ENCODE peak calls at places on chromosomes 7 and 10, in nine cellular contexts. D is PC-3; U is heart left ventricle; Q is HCT116; O is suprapubic skin; A is NB4; P is adrenal gland; H is CD8-positive, alpha-beta T cell; S is cardiac fibroblast. T is an unnamed sample.

GRCh38 chr10:99906470-99906869 is 103.3 kb downstream of the DNMBP start:
- DNase-seq in D (no peak), O (no peak), P (peak), Q (peak), H (no peak), A (peak), S (peak), U (no peak), T (no peak)

GRCh38 chr7:142412551-142413193 is 154.8 kb upstream of the PRSS58 start:
- DNase-seq in P (no peak), Q (peak), S (peak), D (peak), O (no peak), A (peak), U (no peak), H (peak), T (peak)

GRCh38 chr10:43739171-43739570 is 90.5 kb upstream of the ZNF32 start:
- DNase-seq in Q (no peak), U (no peak), P (no peak), H (no peak), S (peak), D (no peak), O (no peak), A (no peak), T (no peak)

GRCh38 chr7:28587211-28587610 is 174.9 kb downstream of the CREB5 start:
- DNase-seq in S (no peak), Q (no peak), O (no peak), U (no peak), H (no peak), D (peak), P (no peak), A (no peak), T (no peak)

GRCh38 chr7:140231779-140232491 is 55.2 kb upstream of the KDM7A start:
- DNase-seq in O (no peak), D (peak), Q (no peak), P (no peak), A (peak), H (no peak), S (no peak), U (no peak), T (peak)

GRCh38 chr7:43872401-43873165 is 3.3 kb upstream of the MRPS24 start:
- DNase-seq in S (peak), U (no peak), Q (no peak), H (no peak), P (peak), A (no peak), D (peak), O (no peak), T (no peak)

GRCh38 chr10:80500572-80501380 is 36.9 kb upstream of the SH2D4B start:
- DNase-seq in P (peak), H (no peak), D (no peak), A (peak), Q (no peak), U (peak), S (peak), O (no peak), T (no peak)

GRCh38 chr7:767580-767940 is 40.5 kb upstream of the PRKAR1B start:
- DNase-seq in A (no peak), H (no peak), D (no peak), U (no peak), P (no peak), O (no peak), S (no peak), Q (no peak), T (peak)

GRCh38 chr7:34155225-34155908 is 250.0 kb downstream of the BMPER start:
- DNase-seq in H (no peak), D (no peak), S (peak), O (no peak), U (no peak), Q (no peak), A (peak), P (no peak), T (no peak)

GRCh38 chr10:89275383-89275782 is 23.8 kb upstream of the LIPA start:
- DNase-seq in O (no peak), S (no peak), Q (no peak), U (no peak), A (no peak), D (peak), H (no peak), P (no peak), T (no peak)

GRCh38 chr7:105643384-105643783 is 62.1 kb upstream of the EFCAB10 start:
- DNase-seq in A (no peak), H (no peak), D (no peak), O (no peak), Q (no peak), P (no peak), U (peak), S (peak), T (no peak)

GRCh38 chr10:1209355-1209979 is 153.3 kb downstream of the WDR37 start:
- DNase-seq in Q (no peak), O (no peak), D (no peak), S (no peak), A (no peak), U (no peak), P (no peak), H (no peak), T (no peak)

GRCh38 chr7:101436857-101437576 is 74.3 kb downstream of the COL26A1 start:
- DNase-seq in H (no peak), S (no peak), O (no peak), U (no peak), D (peak), P (peak), Q (peak), A (no peak), T (peak)

GRCh38 chr7:84247591-84247990 is 53.0 kb upstream of the SEMA3A start:
- DNase-seq in U (no peak), P (no peak), H (no peak), S (no peak), O (no peak), Q (no peak), A (no peak), D (peak), T (no peak)

GRCh38 chr7:329691-330281 is 39.8 kb downstream of the FOXL3 start:
- DNase-seq in U (no peak), H (no peak), P (no peak), S (no peak), D (no peak), A (no peak), Q (no peak), O (no peak), T (no peak)

GRCh38 chr7:613442-614140 is 93.9 kb upstream of the PDGFA start:
- DNase-seq in D (no peak), O (no peak), Q (no peak), S (no peak), U (peak), P (no peak), A (no peak), H (no peak), T (no peak)

GRCh38 chr10:101217450-101218281 is 11.6 kb downstream of the LBX1 start:
- DNase-seq in H (no peak), S (peak), D (peak), P (peak), A (no peak), Q (no peak), O (no peak), U (peak), T (no peak)

GRCh38 chr10:120891367-120891766 is 40.2 kb downstream of the WDR11 start:
- DNase-seq in P (no peak), Q (no peak), D (no peak), H (no peak), S (peak), A (no peak), O (no peak), U (no peak), T (no peak)

GRCh38 chr10:130244031-130244927 is 108.1 kb downstream of the GLRX3 start:
- DNase-seq in U (no peak), O (peak), H (no peak), A (no peak), Q (no peak), D (no peak), P (no peak), S (no peak), T (no peak)

GRCh38 chr7:114414151-114415053 is at the start of gene FOXP2:
- DNase-seq in O (no peak), U (no peak), S (peak), P (no peak), H (no peak), Q (no peak), D (no peak), A (no peak), T (no peak)
- H3K4me3 ChIP-seq in O (peak), U (peak), S (no peak), P (no peak), H (no peak), Q (no peak), D (no peak), A (no peak), T (no peak)

GRCh38 chr7:73893342-73894101 is 32.6 kb downstream of the TMEM270 start:
- DNase-seq in H (no peak), A (no peak), Q (no peak), S (peak), P (no peak), O (peak), D (no peak), U (peak), T (no peak)

GRCh38 chr7:73892003-73892975 is 31.3 kb downstream of the TMEM270 start:
- DNase-seq in D (peak), P (no peak), H (no peak), U (no peak), A (no peak), O (no peak), S (peak), Q (no peak), T (no peak)

GRCh38 chr7:73887762-73888161 is 26.8 kb downstream of the TMEM270 start:
- DNase-seq in U (no peak), S (no peak), H (no peak), O (no peak), P (no peak), A (no peak), Q (no peak), D (no peak), T (no peak)

GRCh38 chr7:73890541-73891147 is 29.7 kb downstream of the TMEM270 start:
- DNase-seq in A (no peak), Q (no peak), P (no peak), O (no peak), S (no peak), D (no peak), H (no peak), U (no peak), T (no peak)

GRCh38 chr7:73891178-73891885 is 30.4 kb downstream of the TMEM270 start:
- DNase-seq in Q (no peak), S (no peak), U (no peak), H (no peak), P (no peak), D (no peak), O (no peak), A (no peak), T (no peak)
- TF ChIP-seq CTCF in Q (peak), S (no peak), U (no peak), H (no peak), P (no peak), D (peak), O (no peak), A (no peak), T (no peak)

GRCh38 chr7:81690251-81690650 is 79.6 kb downstream of the HGF start:
- DNase-seq in D (peak), P (no peak), O (no peak), A (no peak), Q (no peak), S (peak), U (no peak), H (no peak), T (peak)

GRCh38 chr7:81688622-81689411 is 81.0 kb downstream of the HGF start:
- DNase-seq in A (no peak), H (no peak), U (no peak), D (no peak), O (no peak), S (peak), Q (no peak), P (no peak), T (no peak)

GRCh38 chr7:81692146-81692905 is 77.5 kb downstream of the HGF start:
- DNase-seq in U (no peak), S (peak), H (no peak), O (no peak), D (peak), A (no peak), P (no peak), Q (no peak), T (no peak)

GRCh38 chr7:81691199-81691821 is 78.5 kb downstream of the HGF start:
- DNase-seq in S (peak), H (no peak), Q (no peak), A (no peak), D (peak), P (no peak), U (no peak), O (no peak), T (no peak)

DNA sequence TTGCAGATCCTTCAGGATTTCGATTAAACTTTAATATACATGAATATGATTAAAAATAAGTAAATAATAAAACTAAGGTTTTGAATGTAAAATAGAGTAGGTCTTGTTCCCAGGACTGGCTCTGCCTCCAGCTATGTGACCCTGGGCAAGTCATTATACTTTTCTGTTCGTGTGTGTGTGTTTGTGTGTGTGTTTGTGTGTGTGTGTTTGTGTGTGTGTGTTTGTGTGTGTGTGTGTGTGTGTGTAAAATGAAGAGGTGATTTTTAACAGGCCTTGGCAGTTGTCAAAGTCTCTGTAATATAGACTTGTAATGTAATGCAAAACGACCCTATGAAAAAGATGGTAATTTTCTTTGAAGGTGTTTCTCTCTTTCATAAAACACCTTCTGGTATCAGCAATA is 79.2 kb downstream of the HGF start:
- DNase-seq in U (no peak), A (no peak), Q (no peak), P (no peak), O (no peak), D (no peak), S (no peak), H (no peak), T (no peak)
- H3K4me3 ChIP-seq in U (no peak), A (no peak), Q (no peak), P (no peak), O (no peak), D (peak), S (peak), H (no peak), T (no peak)

GRCh38 chr7:5827755-5828154 is 46.3 kb upstream of the RNF216 start:
- DNase-seq in U (no peak), S (peak), D (peak), Q (peak), A (peak), O (no peak), H (no peak), P (no peak), T (no peak)
- TF ChIP-seq CTCF in U (peak), S (peak), D (peak), Q (peak), A (peak), O (no peak), H (peak), P (peak), T (peak)

GRCh38 chr7:100219271-100219737 is 445 bp upstream of the PVRIG start:
- DNase-seq in S (no peak), A (no peak), H (no peak), O (no peak), U (no peak), Q (no peak), D (no peak), P (no peak), T (no peak)

GRCh38 chr7:100220833-100221718 is 1.3 kb downstream of the PVRIG start:
- DNase-seq in S (no peak), U (peak), D (no peak), O (no peak), P (no peak), H (peak), A (no peak), Q (no peak), T (no peak)

GRCh38 chr7:100222445-100223132 is 2.8 kb downstream of the PVRIG start:
- DNase-seq in O (no peak), U (peak), D (no peak), A (no peak), H (no peak), S (no peak), Q (no peak), P (no peak), T (no peak)

GRCh38 chr7:100221767-100222444 is 2.2 kb downstream of the PVRIG start:
- DNase-seq in D (no peak), H (no peak), A (no peak), U (peak), S (no peak), P (no peak), O (no peak), Q (no peak), T (no peak)
- H3K4me3 ChIP-seq in D (no peak), H (peak), A (no peak), U (peak), S (no peak), P (no peak), O (no peak), Q (no peak), T (no peak)

GRCh38 chr7:99824091-99824490 is 3.7 kb upstream of the CYP3A43 start:
- DNase-seq in D (no peak), Q (no peak), H (no peak), U (no peak), S (no peak), A (no peak), P (no peak), O (no peak), T (no peak)
- TF ChIP-seq CTCF in D (no peak), Q (no peak), H (no peak), U (no peak), S (no peak), A (no peak), P (no peak), O (no peak), T (no peak)

DNA sequence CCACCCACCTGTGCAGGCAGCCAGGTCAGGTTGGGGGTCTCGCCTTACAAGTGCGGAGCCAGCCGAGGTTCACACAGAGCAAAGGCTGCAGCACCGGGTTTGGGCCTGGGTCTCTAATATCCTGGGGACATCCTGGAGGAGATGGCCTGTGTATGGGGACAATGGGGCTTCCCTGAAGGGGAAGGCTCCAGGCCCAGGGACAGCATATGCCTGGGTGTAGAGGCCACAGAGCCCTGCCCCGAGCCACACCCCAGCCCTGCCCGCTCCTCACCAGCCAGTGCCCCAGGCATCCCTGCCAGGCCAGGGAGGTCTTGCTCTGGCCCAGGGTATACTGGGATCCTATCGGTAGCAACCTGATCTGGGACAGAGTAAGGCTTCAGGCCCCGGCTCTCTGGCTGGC is 9.1 kb downstream of the TTYH3 start:
- DNase-seq in U (peak), A (no peak), D (no peak), S (no peak), O (no peak), Q (no peak), H (no peak), P (peak), T (no peak)
- H3K4me3 ChIP-seq in U (peak), A (no peak), D (no peak), S (peak), O (peak), Q (no peak), H (no peak), P (no peak), T (no peak)

DNA sequence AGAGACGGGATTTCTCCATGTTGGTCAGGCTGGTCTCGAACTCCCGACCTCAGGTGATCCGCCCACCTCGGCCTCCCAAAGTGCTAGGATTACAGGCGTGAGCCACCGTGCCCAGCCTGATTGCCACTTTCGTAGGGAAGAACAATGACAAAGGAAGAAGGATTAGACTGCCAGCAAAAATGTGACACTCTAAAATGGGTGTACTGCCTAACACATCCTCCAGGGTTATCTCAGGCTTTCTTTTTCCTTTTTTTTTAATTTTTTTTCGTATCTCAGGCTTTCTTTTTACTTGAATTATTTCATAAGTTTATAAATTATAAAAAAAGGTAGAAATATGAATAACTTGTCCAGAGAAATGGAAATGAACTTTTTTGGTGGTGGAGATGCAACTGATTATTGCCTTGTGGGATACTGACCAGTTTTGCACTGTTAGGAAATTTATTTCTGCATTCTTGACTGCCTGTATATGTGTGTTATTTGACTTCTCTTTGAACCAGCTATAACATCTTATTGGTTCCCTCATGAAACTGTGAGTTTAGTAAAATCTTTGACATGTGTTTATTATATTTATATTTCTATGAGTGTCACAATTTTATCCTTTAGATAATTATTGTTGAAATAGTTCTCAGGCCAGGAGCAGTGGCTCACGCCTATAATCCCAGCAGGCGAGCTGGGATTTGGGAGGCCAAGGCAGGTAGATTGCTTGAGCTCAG is 56.8 kb downstream of the XRCC2 start:
- DNase-seq in P (no peak), A (no peak), O (no peak), H (no peak), Q (no peak), S (no peak), D (no peak), U (no peak), T (no peak)
- TF ChIP-seq CTCF in P (no peak), A (no peak), O (no peak), H (no peak), Q (no peak), S (no peak), D (no peak), U (no peak), T (no peak)

DNA sequence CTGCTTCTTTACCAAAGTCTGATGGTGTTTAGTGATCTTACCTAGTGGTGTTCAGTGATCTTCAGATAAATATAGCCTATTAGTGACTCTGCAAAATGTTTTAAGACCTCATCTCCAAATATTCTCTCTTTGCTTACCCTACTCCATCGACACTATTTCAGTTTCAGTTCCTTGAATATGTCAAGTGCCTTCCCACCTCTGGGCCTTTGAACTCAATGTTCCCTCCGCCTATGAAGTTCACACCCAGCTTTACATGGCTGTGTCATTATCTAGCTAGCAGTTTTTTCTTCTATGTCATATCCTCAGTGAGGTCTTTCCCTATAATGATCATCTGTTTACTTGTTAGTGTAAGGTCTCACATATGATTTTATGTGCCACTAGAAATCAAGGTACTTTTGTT is 322.6 kb downstream of the DGKB start:
- DNase-seq in S (no peak), O (no peak), P (no peak), U (no peak), Q (no peak), H (no peak), D (no peak), A (no peak), T (no peak)
- H3K4me3 ChIP-seq in S (no peak), O (no peak), P (no peak), U (no peak), Q (no peak), H (no peak), D (no peak), A (no peak), T (no peak)